ENCODE peak calls at places on chromosome 19, in five cellular contexts. V is T-helper 1 cell; Z is AML-193; G is activated CD4-positive, alpha-beta T cell treated with anti-CD3 and anti-CD28 coated beads for 36 hours; Y is stimulated activated CD4-positive, alpha-beta T cell treated with anti-CD3 and anti-CD28 coated beads, Interleukin-4, amount 100 ng/mL, for 1 hour. X is an unnamed sample.

GRCh38 chr19:10552596-10553053 is 8.9 kb downstream of the ATG4D start:
- DNase-seq in V (no peak), G (peak; percentile 60), Y (peak; percentile 43), Z (no peak), X (no peak)

GRCh38 chr19:34556500-34556899 is 74.9 kb downstream of the WTIP start:
- DNase-seq in Z (peak; percentile 13), V (no peak), Y (no peak), G (peak; percentile 61), X (no peak)

GRCh38 chr19:30870861-30871260 is 478.4 kb downstream of the TSHZ3 start:
- DNase-seq in V (no peak), Y (no peak), G (no peak), Z (no peak), X (no peak)

GRCh38 chr19:35140207-35140897 is 1.7 kb downstream of the FXYD1 start:
- DNase-seq in Y (no peak), G (no peak), Z (no peak), V (no peak), X (no peak)

GRCh38 chr19:48608798-48609263 is 2.3 kb downstream of the SPACA4 start:
- DNase-seq in Y (peak; percentile 38), V (no peak), Z (peak; percentile 42), G (peak; percentile 74), X (no peak)

GRCh38 chr19:4730740-4731171 is 7.1 kb upstream of the DPP9 start:
- DNase-seq in Z (no peak), V (peak; percentile 28), Y (peak; percentile 65), G (peak; percentile 81), X (no peak)

GRCh38 chr19:56308792-56309191 is 5.8 kb downstream of the ZSCAN5A start:
- DNase-seq in Y (no peak), G (no peak), Z (no peak), V (no peak), X (no peak)

GRCh38 chr19:49361438-49362047 is 673 bp downstream of the TEAD2 start:
- DNase-seq in V (no peak), Y (peak; percentile 20), G (peak; percentile 55), Z (no peak), X (no peak)

GRCh38 chr19:52453324-52454094 is at the start of gene ZNF578:
- DNase-seq in Z (no peak), Y (peak; percentile 67), V (peak; percentile 42), G (peak; percentile 89), X (no peak)

GRCh38 chr19:57233207-57233606 is 2.4 kb downstream of the AURKC start:
- DNase-seq in Z (peak; percentile 51), G (no peak), Y (no peak), V (no peak), X (no peak)

GRCh38 chr19:5507056-5507624 is 51.9 kb downstream of the ZNRF4 start:
- DNase-seq in G (no peak), Y (no peak), Z (no peak), V (no peak), X (no peak)

GRCh38 chr19:6235031-6235951 is 44.5 kb downstream of the MLLT1 start:
- DNase-seq in V (no peak), Y (no peak), Z (no peak), G (no peak), X (no peak)

GRCh38 chr19:31127132-31127967 is 221.9 kb downstream of the TSHZ3 start:
- DNase-seq in V (no peak), Y (no peak), G (no peak), Z (no peak), X (no peak)

GRCh38 chr19:19211499-19212432 is at the start of gene NCAN:
- DNase-seq in G (no peak), Z (no peak), Y (no peak), V (no peak), X (no peak)

GRCh38 chr19:51093066-51093465 is 10.4 kb upstream of the KLK14 start:
- DNase-seq in V (no peak), Y (no peak), G (no peak), Z (no peak), X (no peak)

GRCh38 chr19:38248421-38248820 is 7.8 kb downstream of the PPP1R14A start:
- DNase-seq in V (no peak), Y (no peak), G (no peak), Z (no peak), X (no peak)

GRCh38 chr19:30254789-30255188 is 117.4 kb upstream of the ZNF536 start:
- DNase-seq in Z (no peak), Y (no peak), G (no peak), V (no peak), X (no peak)

GRCh38 chr19:1767464-1767933 is 14.2 kb downstream of the ONECUT3 start:
- DNase-seq in G (peak; percentile 74), V (no peak), Y (peak; percentile 66), Z (no peak), X (no peak)

GRCh38 chr19:11735375-11735774 is 3.4 kb downstream of the ZNF823 start:
- DNase-seq in Y (no peak), Z (no peak), G (no peak), V (no peak), X (no peak)

GRCh38 chr19:42098781-42099180 is 22.8 kb downstream of the ZNF574 start:
- DNase-seq in G (no peak), Z (no peak), V (no peak), Y (no peak), X (no peak)

GRCh38 chr19:2255982-2256685 is at the start of gene JSRP1:
- DNase-seq in Z (no peak), G (peak; percentile 45), Y (no peak), V (no peak), X (no peak)

GRCh38 chr19:36059180-36059910 is 4.6 kb downstream of the WDR62 start:
- DNase-seq in G (no peak), Y (no peak), Z (no peak), V (no peak), X (no peak)

GRCh38 chr19:8487137-8487851 is 15.1 kb downstream of the PRAM1 start:
- DNase-seq in G (peak; percentile 85), V (no peak), Z (peak; percentile 98), Y (peak; percentile 48), X (peak; percentile 89)

GRCh38 chr19:56221851-56222250 is 19.8 kb downstream of the ZSCAN5C start:
- DNase-seq in Y (no peak), Z (no peak), V (no peak), G (no peak), X (no peak)

GRCh38 chr19:4267101-4267900 is 11.8 kb upstream of the SHD start:
- DNase-seq in Y (peak; percentile 70), Z (peak; percentile 72), G (peak; percentile 83), V (no peak), X (no peak)

GRCh38 chr19:46115396-46116109 is 8.9 kb downstream of the IGFL3 start:
- DNase-seq in G (peak; percentile 84), Z (no peak), Y (peak; percentile 36), V (no peak), X (no peak)

GRCh38 chr19:1047696-1048147 is 7.8 kb downstream of the ABCA7 start:
- DNase-seq in Y (no peak), Z (no peak), V (no peak), G (no peak), X (no peak)

GRCh38 chr19:801861-802496 is 4.7 kb downstream of the PTBP1 start:
- DNase-seq in Y (no peak), G (no peak), V (no peak), Z (no peak), X (no peak)

GRCh38 chr19:11767633-11768133 is 883 bp downstream of the ZNF441 start:
- DNase-seq in Z (no peak), V (no peak), G (peak; percentile 57), Y (peak; percentile 21), X (no peak)

GRCh38 chr19:35436477-35437141 is 11.4 kb upstream of the FFAR2 start:
- DNase-seq in G (peak; percentile 49), Z (peak; percentile 95), V (no peak), Y (no peak), X (no peak)

X was measured in SIG-M5.